ENCODE peak calls at places on chromosomes 6 and 20, in seven cellular contexts. R, V, W, L, P, Z and Q are unnamed samples.
A peak's percentile ranks its signal among the peaks of the same experiment; 100 is the strongest.

GRCh38 chr6:10618409-10618808 is 76.0 kb downstream of the C6orf52 start:
- DNase-seq in Z (no peak), V (no peak), R (no peak), W (no peak), L (no peak), P (no peak), Q (no peak)

GRCh38 chr6:37262446-37263026 is 4.6 kb upstream of the TMEM217 start:
- DNase-seq in Z (no peak), W (no peak), L (no peak), R (no peak), P (no peak), V (no peak), Q (no peak)

GRCh38 chr6:166420351-166420750 is 37.6 kb upstream of the MPC1 start:
- DNase-seq in Z (no peak), V (no peak), R (no peak), L (no peak), P (no peak), W (peak; percentile 44), Q (no peak)

GRCh38 chr20:62197321-62197720 is 14.5 kb downstream of the MTG2 start:
- DNase-seq in W (no peak), P (no peak), Z (no peak), V (no peak), R (no peak), L (no peak), Q (no peak)

GRCh38 chr20:58006346-58007316 is 221.8 kb downstream of the ANKRD60 start:
- DNase-seq in W (no peak), R (no peak), P (no peak), L (no peak), V (no peak), Z (no peak), Q (no peak)

GRCh38 chr6:41548098-41548840 is 2.1 kb downstream of the FOXP4 start:
- DNase-seq in Z (no peak), P (no peak), R (no peak), V (no peak), L (no peak), W (no peak), Q (no peak)

GRCh38 chr6:12479885-12480284 is 189.7 kb downstream of the EDN1 start:
- DNase-seq in V (no peak), P (no peak), Z (no peak), L (no peak), W (peak; percentile 43), R (no peak), Q (no peak)

GRCh38 chr6:80143312-80143960 is 37.0 kb downstream of the BCKDHB start:
- DNase-seq in Z (peak; percentile 94), P (no peak), W (peak; percentile 96), L (no peak), V (no peak), R (peak; percentile 66), Q (no peak)

GRCh38 chr6:141833001-141833655 is 299.6 kb upstream of the GJE1 start:
- DNase-seq in L (no peak), P (no peak), V (no peak), Z (no peak), W (no peak), R (no peak), Q (no peak)

GRCh38 chr6:121961726-121962125 is 437.7 kb upstream of the HSF2 start:
- DNase-seq in Z (no peak), L (no peak), V (no peak), W (no peak), P (no peak), R (no peak), Q (no peak)

GRCh38 chr6:34172961-34173775 is 27.3 kb upstream of the GRM4 start:
- DNase-seq in L (no peak), W (no peak), P (no peak), Z (no peak), R (no peak), V (no peak), Q (no peak)

GRCh38 chr20:10707791-10708190 is 34.0 kb upstream of the JAG1 start:
- DNase-seq in Z (no peak), L (no peak), P (no peak), R (no peak), W (no peak), V (no peak), Q (no peak)

GRCh38 chr6:149140137-149140909 is 177.2 kb upstream of the TAB2 start:
- DNase-seq in R (no peak), Z (no peak), V (no peak), W (no peak), P (no peak), L (no peak), Q (no peak)

GRCh38 chr6:168867247-168868102 is 386.2 kb downstream of the THBS2 start:
- DNase-seq in V (no peak), Z (no peak), W (no peak), R (no peak), P (no peak), L (no peak), Q (no peak)

GRCh38 chr6:29633532-29633901 is 534 bp upstream of the GABBR1 start:
- DNase-seq in R (no peak), Z (no peak), W (no peak), L (no peak), V (no peak), P (no peak), Q (no peak)

GRCh38 chr6:135623979-135624378 is 126.4 kb upstream of the AHI1 start:
- DNase-seq in Z (no peak), R (no peak), V (no peak), P (no peak), L (no peak), W (no peak), Q (no peak)
- H3K9ac ChIP-seq in Z (no peak overlapping the region), R (no peak overlapping the region), V (no peak overlapping the region), P (no peak overlapping the region), L (no peak overlapping the region), W (no peak overlapping the region), Q (no peak overlapping the region)

GRCh38 chr6:26216886-26217713 is 129.9 kb downstream of the HFE start:
- DNase-seq in L (peak; percentile 98), W (peak; percentile 92), R (peak; percentile 84), Z (peak; percentile 96), P (peak; percentile 97), V (peak; percentile 96), Q (no peak)

GRCh38 chr6:26213334-26214075 is 126.3 kb downstream of the HFE start:
- DNase-seq in R (no peak), P (no peak), V (no peak), W (no peak), Z (no peak), L (no peak), Q (no peak)

GRCh38 chr6:26216015-26216885 is 129.0 kb downstream of the HFE start:
- DNase-seq in R (peak; percentile 84), L (peak; percentile 99), W (peak; percentile 100), P (peak; percentile 93), Z (peak; percentile 99), V (no peak), Q (peak; percentile 95)

GRCh38 chr6:26214826-26215199 is 127.6 kb downstream of the HFE start:
- DNase-seq in L (no peak), Z (no peak), R (no peak), V (no peak), P (no peak), W (no peak), Q (no peak)

DNA sequence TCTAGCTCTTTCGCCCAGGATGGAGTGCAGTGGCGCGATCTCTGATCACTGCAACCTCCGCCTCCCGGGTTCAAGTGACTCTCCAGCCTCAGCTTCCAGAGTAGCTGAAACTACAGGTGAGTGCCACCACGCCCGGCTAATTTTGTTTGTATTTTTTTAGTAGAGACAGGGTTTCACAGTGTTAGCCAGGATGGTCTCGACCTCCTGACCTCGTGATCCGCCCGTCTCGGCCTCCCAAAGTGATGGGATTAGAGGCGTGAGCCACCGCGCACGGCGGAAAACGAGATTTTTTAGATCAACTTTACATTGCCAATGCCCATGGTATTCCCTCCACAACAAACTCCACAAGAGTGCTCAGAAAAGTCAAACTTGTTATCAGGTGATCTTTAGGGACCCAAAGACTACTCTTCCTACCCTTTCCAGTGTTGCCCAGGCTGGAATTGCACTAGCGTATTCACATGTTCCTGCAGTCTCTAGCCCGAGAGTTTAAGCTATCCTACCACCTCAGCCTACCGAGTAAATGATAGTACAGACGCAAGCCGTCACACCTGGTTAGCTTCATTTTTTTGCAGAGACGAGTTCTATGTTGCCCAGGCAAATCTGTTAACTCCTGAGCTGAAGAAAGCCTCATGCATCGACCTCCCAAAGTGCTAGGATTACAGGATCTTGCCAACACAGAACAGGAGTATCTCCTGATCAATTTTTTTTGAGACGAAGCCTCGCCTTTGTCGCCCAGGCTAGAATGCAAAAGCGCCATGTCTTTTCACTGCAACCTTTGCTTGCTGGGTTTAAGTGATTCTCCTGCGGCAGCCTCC is 128.2 kb downstream of the HFE start:
- DNase-seq in W (peak; percentile 32), R (no peak), Z (peak; percentile 44), P (peak; percentile 47), L (peak; percentile 81), V (no peak), Q (no peak)
- H3K9ac ChIP-seq in W (peak overlapping the region; percentile 33), R (peak overlapping the region; percentile 98), Z (no peak overlapping the region), P (peak overlapping the region; percentile 52), L (peak overlapping the region; percentile 84), V (peak overlapping the region; percentile 31), Q (no peak overlapping the region)

GRCh38 chr20:22692119-22692475 is 107.7 kb upstream of the FOXA2 start:
- DNase-seq in Z (no peak), W (no peak), L (no peak), R (no peak), P (no peak), V (no peak), Q (no peak)
- H3K9ac ChIP-seq in Z (peak overlapping the region; percentile 38), W (no peak overlapping the region), L (no peak overlapping the region), R (peak overlapping the region; percentile 32), P (no peak overlapping the region), V (no peak overlapping the region), Q (no peak overlapping the region)

GRCh38 chr6:104958720-104959452 is 2.0 kb downstream of the LIN28B start:
- DNase-seq in L (peak; percentile 70), Z (no peak), P (peak; percentile 25), V (no peak), R (no peak), W (no peak), Q (no peak)
- H3K9ac ChIP-seq in L (peak overlapping the region; percentile 80), Z (no peak overlapping the region), P (peak overlapping the region; percentile 58), V (no peak overlapping the region), R (no peak overlapping the region), W (no peak overlapping the region), Q (peak overlapping the region; percentile 96)

GRCh38 chr20:48359692-48360337 is 468.0 kb downstream of the PREX1 start:
- DNase-seq in P (no peak), Z (no peak), L (no peak), V (no peak), R (peak; percentile 25), W (no peak), Q (no peak)
- H3K9ac ChIP-seq in P (no peak overlapping the region), Z (no peak overlapping the region), L (no peak overlapping the region), V (no peak overlapping the region), R (no peak overlapping the region), W (no peak overlapping the region), Q (no peak overlapping the region)